ENCODE peak calls at places on chromosomes 5 and 9, in six cellular contexts. S is left ventricle myocardium inferior; Z is heart left ventricle; I is AG09309; R is Karpas-422; L is effector memory CD4-positive, alpha-beta T cell. W is an unnamed sample.

GRCh38 chr9:92444841-92445240 is 20.6 kb upstream of the OMD start:
- DNase-seq in S (no peak), Z (no peak), I (no peak), R (no peak), L (no peak), W (no peak)

GRCh38 chr5:74916831-74917710 is 50.9 kb upstream of the FAM169A start:
- DNase-seq in S (no peak), Z (no peak), I (no peak), R (no peak), L (no peak), W (no peak)

GRCh38 chr9:99103909-99104458 is 929 bp upstream of the TGFBR1 start:
- DNase-seq in S (peak; percentile 15), Z (peak; percentile 39), I (no peak), R (no peak), L (no peak), W (no peak)

GRCh38 chr9:41229408-41230401 is 40.6 kb upstream of the ZNG1F start:
- DNase-seq in S (no peak), Z (peak; percentile 8), I (no peak), R (peak; percentile 43), L (no peak), W (no peak)

GRCh38 chr5:1155191-1156032 is 43.5 kb upstream of the SLC12A7 start:
- DNase-seq in S (no peak), Z (no peak), I (no peak), R (no peak), L (no peak), W (no peak)

GRCh38 chr9:76576344-76576743 is 117.4 kb downstream of the GCNT1 start:
- DNase-seq in S (no peak), Z (peak; percentile 25), I (peak; percentile 86), R (peak; percentile 74), L (peak; percentile 18), W (peak; percentile 44)

GRCh38 chr9:99085949-99086948 is 18.7 kb upstream of the TGFBR1 start:
- DNase-seq in S (no peak), Z (no peak), I (peak; percentile 49), R (no peak), L (no peak), W (no peak)

GRCh38 chr5:132363431-132364112 is 5.9 kb upstream of the SLC22A5 start:
- DNase-seq in S (no peak), Z (peak; percentile 54), I (peak; percentile 77), R (no peak), L (no peak), W (peak; percentile 60)

GRCh38 chr5:147310059-147310704 is 75.4 kb downstream of the STK32A start:
- DNase-seq in S (peak; percentile 16), Z (no peak), I (peak; percentile 7), R (no peak), L (no peak), W (no peak)

GRCh38 chr9:136520053-136520540 is 25.8 kb downstream of the NOTCH1 start:
- DNase-seq in S (no peak), Z (no peak), I (no peak), R (no peak), L (no peak), W (no peak)

GRCh38 chr9:34185778-34186551 is 7.1 kb downstream of the UBAP1 start:
- DNase-seq in S (no peak), Z (peak; percentile 42), I (peak; percentile 92), R (no peak), L (no peak), W (peak; percentile 90)

GRCh38 chr5:92017786-92018185 is 634.7 kb upstream of the ARRDC3 start:
- DNase-seq in S (no peak), Z (no peak), I (peak; percentile 94), R (no peak), L (no peak), W (peak; percentile 47)

GRCh38 chr5:40386293-40386692 is 293.4 kb upstream of the PTGER4 start:
- DNase-seq in S (no peak), Z (no peak), I (no peak), R (no peak), L (no peak), W (no peak)

GRCh38 chr9:27496134-27496504 is 28.0 kb upstream of the IFNK start:
- DNase-seq in S (no peak), Z (no peak), I (no peak), R (no peak), L (no peak), W (no peak)

GRCh38 chr9:135098400-135099105 is 11.1 kb downstream of the OLFM1 start:
- DNase-seq in S (no peak), Z (no peak), I (no peak), R (peak; percentile 47), L (no peak), W (no peak)

GRCh38 chr9:138102246-138103051 is 224.9 kb downstream of the CACNA1B start:
- DNase-seq in S (no peak), Z (no peak), I (no peak), R (no peak), L (no peak), W (no peak)

GRCh38 chr9:2128611-2129010 is 113.5 kb downstream of the SMARCA2 start:
- DNase-seq in S (no peak), Z (no peak), I (no peak), R (no peak), L (no peak), W (no peak)

GRCh38 chr5:173888473-173889135 is 455 bp downstream of the CPEB4 start:
- DNase-seq in S (no peak), Z (no peak), I (no peak), R (no peak), L (peak; percentile 16), W (no peak)

GRCh38 chr5:175842947-175843793 is 28.2 kb upstream of the CPLX2 start:
- DNase-seq in S (no peak), Z (no peak), I (peak; percentile 46), R (no peak), L (no peak), W (peak; percentile 21)

GRCh38 chr9:116844621-116845020 is 157.5 kb downstream of the TRIM32 start:
- DNase-seq in S (no peak), Z (no peak), I (no peak), R (no peak), L (no peak), W (no peak)

GRCh38 chr5:71770381-71770780 is 51.3 kb downstream of the CARTPT start:
- DNase-seq in S (no peak), Z (no peak), I (no peak), R (no peak), L (no peak), W (no peak)

GRCh38 chr9:2610985-2611384 is 10.6 kb upstream of the VLDLR start:
- DNase-seq in S (no peak), Z (no peak), I (no peak), R (no peak), L (no peak), W (no peak)

GRCh38 chr9:120433701-120434100 is 146.3 kb downstream of the CDK5RAP2 start:
- DNase-seq in S (no peak), Z (no peak), I (no peak), R (no peak), L (no peak), W (no peak)

GRCh38 chr9:137970686-137971476 is 93.3 kb downstream of the CACNA1B start:
- DNase-seq in S (no peak), Z (no peak), I (no peak), R (no peak), L (no peak), W (no peak)

DNA sequence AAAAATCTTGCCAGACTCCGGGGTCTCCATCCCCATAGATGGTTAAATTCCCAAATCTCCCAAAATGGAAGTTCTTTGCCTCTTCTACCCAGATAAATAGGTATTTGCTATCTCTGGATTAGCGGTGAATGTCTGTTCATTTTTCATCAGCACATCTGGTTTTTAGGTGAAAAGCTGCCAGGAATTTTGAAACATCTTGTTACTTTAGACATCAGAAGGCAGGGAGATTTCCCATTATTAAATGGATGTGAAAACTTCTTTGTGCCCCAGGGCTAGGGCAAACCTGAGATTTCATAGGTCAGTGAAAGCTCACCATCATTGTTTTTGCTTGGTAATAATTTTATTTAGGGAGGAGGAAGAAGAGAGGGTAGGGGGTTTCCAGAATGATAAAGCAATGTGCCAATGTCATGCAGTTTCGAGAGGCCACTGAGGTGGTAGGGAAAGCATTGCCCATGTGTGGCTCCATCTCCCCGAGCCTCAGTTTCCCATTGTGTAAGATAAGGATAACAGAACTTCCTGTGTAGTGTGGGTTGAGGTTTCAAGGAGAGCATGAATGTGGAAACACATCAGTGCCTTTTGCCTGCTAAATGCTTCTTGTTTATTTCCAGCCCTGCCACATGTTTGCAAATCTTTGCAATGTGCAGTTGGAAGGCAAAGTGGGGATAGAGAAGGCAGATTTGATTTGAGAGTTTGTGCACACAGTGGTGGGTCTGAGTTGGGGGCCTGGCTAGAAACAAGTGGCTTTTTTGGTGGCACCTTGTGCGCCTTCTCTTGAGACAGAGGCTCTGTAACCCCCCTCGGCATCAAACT is 147.2 kb upstream of the KLF4 start:
- DNase-seq in S (no peak), Z (no peak), I (no peak), R (no peak), L (no peak), W (no peak)
- H3K4me3 ChIP-seq in S (peak overlapping the region; percentile 61), Z (peak overlapping the region; percentile 56), I (peak overlapping the region; percentile 25), R (no peak overlapping the region), L (no peak overlapping the region), W (peak overlapping the region; percentile 59)

DNA sequence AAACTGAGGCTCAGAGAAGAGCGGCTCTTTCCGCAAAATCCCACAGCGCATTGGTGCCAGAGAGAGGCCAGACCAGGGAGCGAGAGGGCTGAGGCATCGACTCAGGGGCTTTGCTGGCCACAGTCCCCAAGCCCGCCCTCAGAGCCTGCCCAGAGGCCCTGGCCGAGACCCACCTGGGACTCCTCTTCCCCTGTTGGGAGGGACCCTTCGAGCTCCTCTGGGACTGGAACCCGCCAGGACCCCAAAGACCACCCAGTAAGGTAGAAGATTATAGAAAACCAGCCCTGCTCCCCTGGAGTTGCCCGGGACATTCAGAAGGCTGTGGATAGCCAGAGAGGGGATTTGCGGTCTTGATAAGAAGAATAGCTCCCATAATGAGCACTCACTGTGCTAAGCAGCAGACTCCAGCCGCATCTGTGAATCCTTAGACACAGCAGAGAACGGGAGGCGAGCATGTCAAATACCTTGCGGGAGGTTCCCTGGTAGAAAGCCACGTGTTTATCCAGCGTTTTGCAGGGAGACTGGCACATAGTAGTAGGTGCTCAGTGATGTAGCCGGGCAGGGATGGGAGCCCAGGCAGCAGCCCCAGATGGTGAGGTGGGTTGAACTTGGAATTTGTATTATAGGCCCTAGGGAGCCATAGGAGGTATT is 651 bp upstream of the AK1 start:
- DNase-seq in S (no peak), Z (no peak), I (no peak), R (no peak), L (no peak), W (no peak)
- H3K4me3 ChIP-seq in S (peak overlapping the region; percentile 77), Z (peak overlapping the region; percentile 69), I (peak overlapping the region; percentile 59), R (no peak overlapping the region), L (no peak overlapping the region), W (peak overlapping the region; percentile 66)

GRCh38 chr5:56818409-56819026 is 3.2 kb downstream of the MAP3K1 start:
- DNase-seq in S (no peak), Z (no peak), I (no peak), R (peak; percentile 79), L (no peak), W (no peak)
- H3K4me3 ChIP-seq in S (peak overlapping the region; percentile 92), Z (peak overlapping the region; percentile 91), I (no peak overlapping the region), R (peak overlapping the region; percentile 87), L (peak overlapping the region; percentile 83), W (no peak overlapping the region)

DNA sequence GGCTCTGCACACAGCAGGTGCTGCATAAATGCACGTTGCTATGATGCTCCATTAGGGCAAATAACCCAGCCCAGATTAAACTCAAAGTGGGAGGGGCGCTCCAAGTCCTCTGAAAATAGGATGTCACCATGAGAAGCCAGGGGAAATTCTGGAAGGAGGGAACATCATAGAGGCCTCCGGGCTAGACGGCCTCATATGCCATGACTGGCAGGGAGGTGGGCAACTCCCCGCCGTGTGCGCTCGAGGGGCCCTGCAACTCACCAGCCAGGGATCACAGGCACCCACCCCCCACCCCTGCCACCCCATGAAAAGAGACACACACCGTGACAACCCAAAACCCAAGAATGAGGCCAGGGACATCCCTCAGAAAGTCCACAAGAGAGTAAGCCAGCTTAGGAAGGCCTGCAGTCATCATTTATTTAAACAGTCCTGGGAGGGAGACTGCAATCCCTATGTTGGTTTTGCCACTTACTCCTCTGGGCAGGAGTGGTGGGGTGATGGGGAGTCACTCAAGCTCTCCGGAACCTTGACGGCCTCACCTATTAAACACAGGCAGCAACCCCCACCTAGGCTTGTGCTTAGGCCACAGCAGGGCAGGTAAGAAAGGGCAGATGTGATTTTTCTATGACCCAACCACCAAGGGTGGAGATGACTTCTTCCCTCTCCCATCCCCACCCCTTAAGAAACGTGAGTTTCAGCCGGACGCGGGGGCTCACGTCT is 4.0 kb downstream of the VAV2 start:
- DNase-seq in S (peak; percentile 1), Z (no peak), I (no peak), R (no peak), L (no peak), W (no peak)
- H3K4me3 ChIP-seq in S (no peak overlapping the region), Z (no peak overlapping the region), I (no peak overlapping the region), R (no peak overlapping the region), L (no peak overlapping the region), W (no peak overlapping the region)

W was measured in AG04449.